ENCODE peak calls at places on chromosomes 5 and 9, in ten cellular contexts. One of them, this sample, is unnamed.

GRCh38 chr9:38390851-38391250 is 1.7 kb upstream of the ALDH1B1 start:
- DNase-seq in heart right ventricle: no peak
- DNase-seq in GM23338: no peak
- DNase-seq in fibroblast of the aortic adventitia: no peak
- DNase-seq in colonic mucosa: no peak
- DNase-seq in endothelial cell of umbilical vein: no peak
- DNase-seq in cardiac muscle cell: no peak
- DNase-seq in astrocyte of the spinal cord: no peak
- DNase-seq in left ventricle myocardium inferior: no peak
- DNase-seq in choroid plexus epithelial cell: no peak
- DNase-seq in this sample: no peak

GRCh38 chr5:131242728-131243255 is 21.1 kb upstream of the CDC42SE2 start:
- DNase-seq in fibroblast of the aortic adventitia: peak
- DNase-seq in astrocyte of the spinal cord: peak
- DNase-seq in cardiac muscle cell: peak
- DNase-seq in choroid plexus epithelial cell: peak
- DNase-seq in colonic mucosa: peak
- DNase-seq in heart right ventricle: no peak
- DNase-seq in endothelial cell of umbilical vein: peak
- DNase-seq in left ventricle myocardium inferior: no peak
- DNase-seq in GM23338: no peak
- DNase-seq in this sample: peak

GRCh38 chr5:87776785-87777184 is 364.1 kb upstream of the CCNH start:
- DNase-seq in cardiac muscle cell: no peak
- DNase-seq in GM23338: no peak
- DNase-seq in choroid plexus epithelial cell: no peak
- DNase-seq in astrocyte of the spinal cord: no peak
- DNase-seq in fibroblast of the aortic adventitia: no peak
- DNase-seq in left ventricle myocardium inferior: no peak
- DNase-seq in heart right ventricle: no peak
- DNase-seq in colonic mucosa: no peak
- DNase-seq in endothelial cell of umbilical vein: no peak
- DNase-seq in this sample: no peak

GRCh38 chr5:40838076-40838475 is 3.1 kb upstream of the RPL37 start:
- DNase-seq in fibroblast of the aortic adventitia: no peak
- DNase-seq in choroid plexus epithelial cell: no peak
- DNase-seq in colonic mucosa: no peak
- DNase-seq in cardiac muscle cell: no peak
- DNase-seq in left ventricle myocardium inferior: no peak
- DNase-seq in astrocyte of the spinal cord: no peak
- DNase-seq in heart right ventricle: no peak
- DNase-seq in endothelial cell of umbilical vein: no peak
- DNase-seq in GM23338: no peak
- DNase-seq in this sample: no peak

GRCh38 chr9:118609355-118610044 is 759.7 kb downstream of the BRINP1 start:
- DNase-seq in fibroblast of the aortic adventitia: peak
- DNase-seq in GM23338: no peak
- DNase-seq in astrocyte of the spinal cord: peak
- DNase-seq in colonic mucosa: no peak
- DNase-seq in endothelial cell of umbilical vein: no peak
- DNase-seq in left ventricle myocardium inferior: no peak
- DNase-seq in heart right ventricle: no peak
- DNase-seq in cardiac muscle cell: peak
- DNase-seq in choroid plexus epithelial cell: peak
- DNase-seq in this sample: peak

GRCh38 chr9:137602661-137603060 is 2.8 kb upstream of the ARRDC1 start:
- DNase-seq in cardiac muscle cell: no peak
- DNase-seq in endothelial cell of umbilical vein: no peak
- DNase-seq in colonic mucosa: no peak
- DNase-seq in left ventricle myocardium inferior: no peak
- DNase-seq in astrocyte of the spinal cord: no peak
- DNase-seq in GM23338: no peak
- DNase-seq in heart right ventricle: no peak
- DNase-seq in choroid plexus epithelial cell: peak
- DNase-seq in fibroblast of the aortic adventitia: no peak
- DNase-seq in this sample: no peak

GRCh38 chr5:21931076-21931475 is 922.1 kb downstream of the CDH12 start:
- DNase-seq in endothelial cell of umbilical vein: no peak
- DNase-seq in heart right ventricle: no peak
- DNase-seq in astrocyte of the spinal cord: no peak
- DNase-seq in cardiac muscle cell: no peak
- DNase-seq in left ventricle myocardium inferior: no peak
- DNase-seq in colonic mucosa: no peak
- DNase-seq in GM23338: no peak
- DNase-seq in fibroblast of the aortic adventitia: no peak
- DNase-seq in choroid plexus epithelial cell: no peak
- DNase-seq in this sample: no peak

GRCh38 chr5:169628891-169629290 is 8.2 kb upstream of the DOCK2 start:
- DNase-seq in left ventricle myocardium inferior: no peak
- DNase-seq in cardiac muscle cell: peak
- DNase-seq in astrocyte of the spinal cord: peak
- DNase-seq in heart right ventricle: no peak
- DNase-seq in choroid plexus epithelial cell: peak
- DNase-seq in colonic mucosa: no peak
- DNase-seq in endothelial cell of umbilical vein: no peak
- DNase-seq in GM23338: no peak
- DNase-seq in fibroblast of the aortic adventitia: peak
- DNase-seq in this sample: peak

GRCh38 chr5:142713151-142713706 is 27.3 kb upstream of the FGF1 start:
- DNase-seq in cardiac muscle cell: peak
- DNase-seq in left ventricle myocardium inferior: peak
- DNase-seq in endothelial cell of umbilical vein: peak
- DNase-seq in choroid plexus epithelial cell: peak
- DNase-seq in heart right ventricle: peak
- DNase-seq in astrocyte of the spinal cord: peak
- DNase-seq in colonic mucosa: peak
- DNase-seq in fibroblast of the aortic adventitia: peak
- DNase-seq in GM23338: peak
- DNase-seq in this sample: peak

GRCh38 chr5:109917154-109917546 is 227.4 kb downstream of the MAN2A1 start:
- DNase-seq in GM23338: no peak
- DNase-seq in endothelial cell of umbilical vein: no peak
- DNase-seq in astrocyte of the spinal cord: no peak
- DNase-seq in colonic mucosa: no peak
- DNase-seq in cardiac muscle cell: no peak
- DNase-seq in heart right ventricle: no peak
- DNase-seq in left ventricle myocardium inferior: no peak
- DNase-seq in choroid plexus epithelial cell: no peak
- DNase-seq in fibroblast of the aortic adventitia: no peak
- DNase-seq in this sample: no peak

GRCh38 chr5:140381351-140381750 is 20.3 kb upstream of the ANKHD1 start:
- DNase-seq in astrocyte of the spinal cord: no peak
- DNase-seq in choroid plexus epithelial cell: no peak
- DNase-seq in cardiac muscle cell: no peak
- DNase-seq in endothelial cell of umbilical vein: no peak
- DNase-seq in colonic mucosa: no peak
- DNase-seq in left ventricle myocardium inferior: no peak
- DNase-seq in heart right ventricle: no peak
- DNase-seq in GM23338: no peak
- DNase-seq in fibroblast of the aortic adventitia: no peak
- DNase-seq in this sample: no peak

GRCh38 chr5:150523472-150524350 is 15.8 kb downstream of the NDST1 start:
- DNase-seq in GM23338: peak
- DNase-seq in heart right ventricle: no peak
- DNase-seq in colonic mucosa: peak
- DNase-seq in endothelial cell of umbilical vein: peak
- DNase-seq in choroid plexus epithelial cell: peak
- DNase-seq in fibroblast of the aortic adventitia: peak
- DNase-seq in astrocyte of the spinal cord: peak
- DNase-seq in cardiac muscle cell: peak
- DNase-seq in left ventricle myocardium inferior: no peak
- DNase-seq in this sample: peak

GRCh38 chr9:37302277-37302676 is 120.2 kb upstream of the GRHPR start:
- DNase-seq in left ventricle myocardium inferior: no peak
- DNase-seq in cardiac muscle cell: no peak
- DNase-seq in astrocyte of the spinal cord: no peak
- DNase-seq in fibroblast of the aortic adventitia: no peak
- DNase-seq in heart right ventricle: no peak
- DNase-seq in endothelial cell of umbilical vein: no peak
- DNase-seq in choroid plexus epithelial cell: peak
- DNase-seq in colonic mucosa: no peak
- DNase-seq in GM23338: no peak
- DNase-seq in this sample: no peak

GRCh38 chr5:42970636-42971559 is 69.2 kb downstream of the ANXA2R start:
- DNase-seq in astrocyte of the spinal cord: no peak
- DNase-seq in endothelial cell of umbilical vein: no peak
- DNase-seq in heart right ventricle: peak
- DNase-seq in colonic mucosa: no peak
- DNase-seq in GM23338: peak
- DNase-seq in cardiac muscle cell: peak
- DNase-seq in left ventricle myocardium inferior: peak
- DNase-seq in choroid plexus epithelial cell: no peak
- DNase-seq in fibroblast of the aortic adventitia: no peak
- DNase-seq in this sample: no peak

GRCh38 chr9:111994831-111995458 is 98.3 kb downstream of the UGCG start:
- DNase-seq in heart right ventricle: no peak
- DNase-seq in GM23338: no peak
- DNase-seq in fibroblast of the aortic adventitia: peak
- DNase-seq in choroid plexus epithelial cell: peak
- DNase-seq in endothelial cell of umbilical vein: peak
- DNase-seq in left ventricle myocardium inferior: no peak
- DNase-seq in astrocyte of the spinal cord: no peak
- DNase-seq in cardiac muscle cell: no peak
- DNase-seq in colonic mucosa: no peak
- DNase-seq in this sample: no peak

GRCh38 chr5:78005021-78005785 is 229.1 kb upstream of the TBCA start:
- DNase-seq in choroid plexus epithelial cell: peak
- DNase-seq in colonic mucosa: no peak
- DNase-seq in left ventricle myocardium inferior: no peak
- DNase-seq in astrocyte of the spinal cord: peak
- DNase-seq in heart right ventricle: no peak
- DNase-seq in GM23338: no peak
- DNase-seq in fibroblast of the aortic adventitia: peak
- DNase-seq in endothelial cell of umbilical vein: peak
- DNase-seq in cardiac muscle cell: peak
- DNase-seq in this sample: peak

GRCh38 chr5:109450129-109450877 is 40.5 kb upstream of the PJA2 start:
- DNase-seq in astrocyte of the spinal cord: no peak
- DNase-seq in heart right ventricle: no peak
- DNase-seq in fibroblast of the aortic adventitia: no peak
- DNase-seq in left ventricle myocardium inferior: no peak
- DNase-seq in endothelial cell of umbilical vein: no peak
- DNase-seq in choroid plexus epithelial cell: no peak
- DNase-seq in colonic mucosa: no peak
- DNase-seq in cardiac muscle cell: no peak
- DNase-seq in GM23338: peak
- DNase-seq in this sample: no peak

GRCh38 chr5:68110264-68110663 is 105.3 kb upstream of the PIK3R1 start:
- DNase-seq in astrocyte of the spinal cord: no peak
- DNase-seq in choroid plexus epithelial cell: no peak
- DNase-seq in colonic mucosa: no peak
- DNase-seq in left ventricle myocardium inferior: no peak
- DNase-seq in GM23338: no peak
- DNase-seq in fibroblast of the aortic adventitia: no peak
- DNase-seq in heart right ventricle: no peak
- DNase-seq in endothelial cell of umbilical vein: no peak
- DNase-seq in cardiac muscle cell: no peak
- DNase-seq in this sample: no peak

GRCh38 chr5:142677212-142677611 is 8.7 kb downstream of the FGF1 start:
- DNase-seq in left ventricle myocardium inferior: no peak
- DNase-seq in GM23338: no peak
- DNase-seq in endothelial cell of umbilical vein: no peak
- DNase-seq in fibroblast of the aortic adventitia: no peak
- DNase-seq in cardiac muscle cell: no peak
- DNase-seq in colonic mucosa: no peak
- DNase-seq in heart right ventricle: no peak
- DNase-seq in choroid plexus epithelial cell: no peak
- DNase-seq in astrocyte of the spinal cord: no peak
- DNase-seq in this sample: no peak

GRCh38 chr9:14769235-14769580 is 46.7 kb upstream of the CER1 start:
- DNase-seq in heart right ventricle: no peak
- DNase-seq in choroid plexus epithelial cell: peak
- DNase-seq in colonic mucosa: no peak
- DNase-seq in cardiac muscle cell: peak
- DNase-seq in left ventricle myocardium inferior: no peak
- DNase-seq in endothelial cell of umbilical vein: peak
- DNase-seq in GM23338: peak
- DNase-seq in astrocyte of the spinal cord: peak
- DNase-seq in fibroblast of the aortic adventitia: peak
- DNase-seq in this sample: peak
- TF ChIP-seq CTCF in heart right ventricle: no peak
- TF ChIP-seq CTCF in choroid plexus epithelial cell: peak
- TF ChIP-seq CTCF in colonic mucosa: no peak
- TF ChIP-seq CTCF in cardiac muscle cell: peak
- TF ChIP-seq CTCF in left ventricle myocardium inferior: no peak
- TF ChIP-seq CTCF in endothelial cell of umbilical vein: peak
- TF ChIP-seq CTCF in GM23338: peak
- TF ChIP-seq CTCF in astrocyte of the spinal cord: peak
- TF ChIP-seq CTCF in fibroblast of the aortic adventitia: peak
- TF ChIP-seq CTCF in this sample: peak

GRCh38 chr9:19451240-19452087 is 42.7 kb downstream of the ACER2 start:
- DNase-seq in choroid plexus epithelial cell: no peak
- DNase-seq in left ventricle myocardium inferior: no peak
- DNase-seq in GM23338: no peak
- DNase-seq in endothelial cell of umbilical vein: no peak
- DNase-seq in cardiac muscle cell: no peak
- DNase-seq in fibroblast of the aortic adventitia: no peak
- DNase-seq in astrocyte of the spinal cord: no peak
- DNase-seq in colonic mucosa: no peak
- DNase-seq in heart right ventricle: no peak
- DNase-seq in this sample: no peak
- H3K4me3 ChIP-seq in choroid plexus epithelial cell: no peak
- H3K4me3 ChIP-seq in left ventricle myocardium inferior: no peak
- H3K4me3 ChIP-seq in GM23338: no peak
- H3K4me3 ChIP-seq in endothelial cell of umbilical vein: no peak
- H3K4me3 ChIP-seq in cardiac muscle cell: no peak
- H3K4me3 ChIP-seq in fibroblast of the aortic adventitia: no peak
- H3K4me3 ChIP-seq in astrocyte of the spinal cord: no peak
- H3K4me3 ChIP-seq in colonic mucosa: no peak
- H3K4me3 ChIP-seq in heart right ventricle: no peak
- H3K4me3 ChIP-seq in this sample: no peak

DNA sequence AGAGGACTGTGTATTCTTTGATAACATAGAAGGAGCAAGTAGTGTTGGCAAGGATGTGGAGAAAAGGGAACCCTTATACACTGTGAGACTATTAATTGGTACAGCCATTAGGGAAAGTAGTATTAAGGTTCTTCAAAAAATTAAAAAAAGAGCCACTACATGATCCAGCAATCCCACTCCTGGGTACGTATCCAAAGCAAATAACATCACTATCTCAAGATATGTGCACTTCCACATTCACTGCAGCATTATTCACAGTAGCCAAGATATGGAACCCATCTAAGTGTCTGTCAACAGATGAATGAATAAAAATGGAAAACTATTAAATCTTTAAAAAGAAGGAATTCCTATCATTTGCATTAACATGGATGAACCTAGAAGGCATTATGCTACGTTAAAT is 693.2 kb upstream of the RIOK2 start:
- DNase-seq in heart right ventricle: no peak
- DNase-seq in left ventricle myocardium inferior: no peak
- DNase-seq in GM23338: no peak
- DNase-seq in colonic mucosa: no peak
- DNase-seq in endothelial cell of umbilical vein: no peak
- DNase-seq in cardiac muscle cell: peak
- DNase-seq in fibroblast of the aortic adventitia: peak
- DNase-seq in astrocyte of the spinal cord: no peak
- DNase-seq in choroid plexus epithelial cell: no peak
- DNase-seq in this sample: peak
- TF ChIP-seq CTCF in heart right ventricle: no peak
- TF ChIP-seq CTCF in left ventricle myocardium inferior: no peak
- TF ChIP-seq CTCF in GM23338: no peak
- TF ChIP-seq CTCF in colonic mucosa: no peak
- TF ChIP-seq CTCF in endothelial cell of umbilical vein: no peak
- TF ChIP-seq CTCF in cardiac muscle cell: no peak
- TF ChIP-seq CTCF in fibroblast of the aortic adventitia: no peak
- TF ChIP-seq CTCF in astrocyte of the spinal cord: no peak
- TF ChIP-seq CTCF in choroid plexus epithelial cell: no peak
- TF ChIP-seq CTCF in this sample: no peak

GRCh38 chr5:37838152-37838932 is 1.5 kb downstream of the GDNF start:
- DNase-seq in astrocyte of the spinal cord: peak
- DNase-seq in colonic mucosa: no peak
- DNase-seq in left ventricle myocardium inferior: no peak
- DNase-seq in fibroblast of the aortic adventitia: peak
- DNase-seq in choroid plexus epithelial cell: no peak
- DNase-seq in endothelial cell of umbilical vein: peak
- DNase-seq in heart right ventricle: no peak
- DNase-seq in GM23338: peak
- DNase-seq in cardiac muscle cell: peak
- DNase-seq in this sample: peak
- H3K4me3 ChIP-seq in astrocyte of the spinal cord: peak
- H3K4me3 ChIP-seq in colonic mucosa: peak
- H3K4me3 ChIP-seq in left ventricle myocardium inferior: peak
- H3K4me3 ChIP-seq in fibroblast of the aortic adventitia: peak
- H3K4me3 ChIP-seq in choroid plexus epithelial cell: peak
- H3K4me3 ChIP-seq in endothelial cell of umbilical vein: no peak
- H3K4me3 ChIP-seq in heart right ventricle: peak
- H3K4me3 ChIP-seq in GM23338: peak
- H3K4me3 ChIP-seq in cardiac muscle cell: peak
- H3K4me3 ChIP-seq in this sample: peak

This sample was measured in cardiac fibroblast.